ENCODE peak calls at places on chromosomes 5 and 9, in five cellular contexts. S, I, H, E and W are unnamed samples.

GRCh38 chr5:134070979-134071849 is 43.3 kb upstream of the TCF7 start:
- DNase-seq in I (peak), E (no peak), S (peak), H (no peak), W (no peak)

GRCh38 chr5:152723482-152723881 is 318.4 kb upstream of the NMUR2 start:
- DNase-seq in E (no peak), I (no peak), S (no peak), H (no peak), W (no peak)

GRCh38 chr9:21788752-21789151 is 13.7 kb upstream of the MTAP start:
- DNase-seq in S (no peak), I (no peak), E (no peak), H (no peak), W (no peak)

GRCh38 chr5:133962131-133962530 is 6.3 kb downstream of the C5orf15 start:
- DNase-seq in E (no peak), S (no peak), I (no peak), H (no peak), W (no peak)

GRCh38 chr5:127040779-127041520 is 10.6 kb upstream of the MARCHF3 start:
- DNase-seq in E (no peak), S (no peak), I (no peak), H (no peak), W (no peak)

GRCh38 chr5:163347671-163348070 is 89.7 kb upstream of the CCNG1 start:
- DNase-seq in S (no peak), I (no peak), E (peak), H (no peak), W (peak)

GRCh38 chr9:27117489-27118135 is 8.6 kb downstream of the TEK start:
- DNase-seq in E (no peak), I (no peak), H (no peak), S (peak), W (no peak)

GRCh38 chr5:146883496-146883895 is 4.9 kb upstream of the PPP2R2B start:
- DNase-seq in H (no peak), I (no peak), E (no peak), S (no peak), W (no peak)

GRCh38 chr9:124449381-124450151 is 685 bp upstream of the ADGRD2 start:
- DNase-seq in H (no peak), E (no peak), I (peak), S (no peak), W (no peak)

GRCh38 chr5:127386557-127386956 is 96.0 kb downstream of the MEGF10 start:
- DNase-seq in E (no peak), H (no peak), S (no peak), I (no peak), W (no peak)

GRCh38 chr5:142977363-142978051 is 207.3 kb downstream of the ARHGAP26 start:
- DNase-seq in E (peak), I (no peak), S (no peak), H (peak), W (peak)

GRCh38 chr5:115191439-115192031 is 21.8 kb upstream of the TRIM36 start:
- DNase-seq in I (no peak), E (no peak), S (no peak), H (no peak), W (no peak)

GRCh38 chr5:57650360-57651069 is 167.9 kb upstream of the ACTBL2 start:
- DNase-seq in E (peak), I (no peak), S (no peak), H (no peak), W (peak)